ENCODE peak calls at places on chromosome 5, in six cellular contexts. T is left ventricle myocardium superior, Y is GM23248, E is left lung, D is lower leg skin, X is HTR-8/SVneo. M is an unnamed sample.

GRCh38 chr5:72194846-72195245 is 87.6 kb downstream of the MAP1B start:
- DNase-seq in T (no peak), Y (no peak), E (no peak), D (no peak), X (no peak), M (no peak)

GRCh38 chr5:9765421-9765820 is 135.3 kb upstream of the TAS2R1 start:
- DNase-seq in T (no peak), Y (peak; percentile 72), E (no peak), D (no peak), X (no peak), M (no peak)

GRCh38 chr5:177094224-177095087 is 7.7 kb downstream of the FGFR4 start:
- DNase-seq in T (peak; percentile 91), Y (no peak), E (no peak), D (no peak), X (no peak), M (no peak)

GRCh38 chr5:113147537-113147936 is 170.9 kb downstream of the DCP2 start:
- DNase-seq in T (no peak), Y (no peak), E (no peak), D (no peak), X (no peak), M (no peak)

GRCh38 chr5:168752416-168753190 is 173.4 kb upstream of the PANK3 start:
- DNase-seq in T (no peak), Y (no peak), E (no peak), D (peak; percentile 67), X (no peak), M (no peak)

GRCh38 chr5:10111575-10111974 is 138.1 kb downstream of the ATPSCKMT start:
- DNase-seq in T (no peak), Y (peak; percentile 88), E (no peak), D (no peak), X (peak; percentile 77), M (peak; percentile 11)

GRCh38 chr5:180670586-180671359 is 21.4 kb upstream of the FLT4 start:
- DNase-seq in T (peak; percentile 71), Y (peak; percentile 56), E (peak; percentile 60), D (no peak), X (peak; percentile 41), M (peak; percentile 59)

GRCh38 chr5:156359452-156359851 is 32.5 kb downstream of the SGCD start:
- DNase-seq in T (no peak), Y (peak; percentile 96), E (no peak), D (no peak), X (no peak), M (no peak)

GRCh38 chr5:132257131-132258101 is at the start of gene PDLIM4:
- DNase-seq in T (peak; percentile 60), Y (peak; percentile 74), E (no peak), D (peak; percentile 88), X (peak; percentile 62), M (no peak)

GRCh38 chr5:41893074-41893851 is 10.9 kb upstream of the RIMOC1 start:
- DNase-seq in T (no peak), Y (no peak), E (no peak), D (no peak), X (no peak), M (no peak)

GRCh38 chr5:172816887-172817418 is 17.1 kb upstream of the ERGIC1 start:
- DNase-seq in T (no peak), Y (peak; percentile 95), E (no peak), D (no peak), X (peak; percentile 59), M (no peak)

GRCh38 chr5:74945561-74946165 is 79.5 kb upstream of the FAM169A start:
- DNase-seq in T (no peak), Y (no peak), E (no peak), D (no peak), X (no peak), M (no peak)

GRCh38 chr5:3509290-3509689 is 86.3 kb upstream of the IRX1 start:
- DNase-seq in T (no peak), Y (peak; percentile 3), E (no peak), D (no peak), X (no peak), M (no peak)

GRCh38 chr5:180975338-180975737 is 13.3 kb upstream of the BTNL3 start:
- DNase-seq in T (no peak), Y (no peak), E (no peak), D (no peak), X (no peak), M (no peak)

GRCh38 chr5:89028579-89029272 is 145.7 kb upstream of the MEF2C start:
- DNase-seq in T (no peak), Y (peak; percentile 77), E (no peak), D (no peak), X (no peak), M (no peak)

GRCh38 chr5:78893959-78894676 is 91.0 kb downstream of the ARSB start:
- DNase-seq in T (no peak), Y (no peak), E (no peak), D (no peak), X (no peak), M (no peak)

GRCh38 chr5:163379298-163380155 is 57.9 kb upstream of the CCNG1 start:
- DNase-seq in T (no peak), Y (peak; percentile 86), E (no peak), D (no peak), X (peak; percentile 37), M (peak; percentile 76)

GRCh38 chr5:141504216-141504615 is 15.3 kb downstream of the PCDHGC5 start:
- DNase-seq in T (no peak), Y (no peak), E (no peak), D (no peak), X (no peak), M (no peak)

GRCh38 chr5:172110921-172111873 is 76.8 kb downstream of the STK10 start:
- DNase-seq in T (peak; percentile 51), Y (peak; percentile 80), E (peak; percentile 93), D (no peak), X (no peak), M (no peak)

GRCh38 chr5:113166285-113166684 is 189.7 kb downstream of the DCP2 start:
- DNase-seq in T (no peak), Y (peak; percentile 63), E (no peak), D (no peak), X (no peak), M (no peak)

GRCh38 chr5:150281987-150282386 is 7.6 kb downstream of the CAMK2A start:
- DNase-seq in T (no peak), Y (no peak), E (no peak), D (no peak), X (no peak), M (no peak)

GRCh38 chr5:95973793-95974325 is 12.2 kb upstream of the ELL2 start:
- DNase-seq in T (no peak), Y (no peak), E (no peak), D (no peak), X (no peak), M (no peak)

GRCh38 chr5:106454651-106455415 is 1215.9 kb downstream of the EFNA5 start:
- DNase-seq in T (no peak), Y (peak; percentile 0), E (no peak), D (no peak), X (no peak), M (peak; percentile 43)

GRCh38 chr5:126972062-126972895 is 58.1 kb downstream of the MARCHF3 start:
- DNase-seq in T (no peak), Y (no peak), E (no peak), D (no peak), X (no peak), M (no peak)

GRCh38 chr5:120251898-120252297 is 212.2 kb upstream of the PRR16 start:
- DNase-seq in T (no peak), Y (no peak), E (no peak), D (no peak), X (no peak), M (no peak)

GRCh38 chr5:77630246-77631165 is 8.0 kb downstream of the OTP start:
- DNase-seq in T (peak; percentile 69), Y (peak; percentile 72), E (peak; percentile 83), D (no peak), X (peak; percentile 70), M (peak; percentile 70)

GRCh38 chr5:78890663-78891379 is 94.3 kb downstream of the ARSB start:
- DNase-seq in T (no peak), Y (no peak), E (no peak), D (no peak), X (no peak), M (no peak)

GRCh38 chr5:72366324-72366976 is 46.3 kb downstream of the PTCD2 start:
- DNase-seq in T (peak; percentile 41), Y (peak; percentile 89), E (no peak), D (no peak), X (peak; percentile 57), M (peak; percentile 71)

GRCh38 chr5:91182763-91183162 is 200.4 kb downstream of the ARRDC3 start:
- DNase-seq in T (no peak), Y (peak; percentile 75), E (no peak), D (no peak), X (no peak), M (no peak)

GRCh38 chr5:135477594-135477993 is 25.4 kb upstream of the TIFAB start:
- DNase-seq in T (no peak), Y (no peak), E (no peak), D (peak; percentile 72), X (no peak), M (no peak)

GRCh38 chr5:10500669-10501068 is 59.0 kb downstream of the ROPN1L start:
- DNase-seq in T (no peak), Y (no peak), E (no peak), D (no peak), X (no peak), M (no peak)

GRCh38 chr5:100647461-100648230 is 112.5 kb downstream of the FAM174A start:
- DNase-seq in T (peak; percentile 67), Y (peak; percentile 1), E (peak; percentile 79), D (peak; percentile 91), X (no peak), M (no peak)

GRCh38 chr5:175493260-175493659 is 14.9 kb downstream of the SFXN1 start:
- DNase-seq in T (no peak), Y (no peak), E (no peak), D (no peak), X (no peak), M (no peak)

GRCh38 chr5:17123010-17123409 is 94.4 kb upstream of the BASP1 start:
- DNase-seq in T (no peak), Y (peak; percentile 50), E (no peak), D (no peak), X (no peak), M (no peak)